ENCODE peak calls at places on chromosomes 6 and 20, in four cellular contexts. S, P, J and D are unnamed samples.

GRCh38 chr6:108837236-108837971 is 10.8 kb upstream of the ARMC2 start:
- DNase-seq in S (no peak), J (no peak), P (no peak), D (no peak)

GRCh38 chr6:106159531-106159940 is 73.4 kb downstream of the PRDM1 start:
- DNase-seq in S (no peak), P (no peak), J (no peak), D (no peak)

GRCh38 chr6:108658174-108658573 is 97.5 kb downstream of the FOXO3 start:
- DNase-seq in J (no peak), P (no peak), S (no peak), D (no peak)

GRCh38 chr6:68730291-68731054 is 95.4 kb downstream of the ADGRB3 start:
- DNase-seq in J (no peak), P (no peak), S (no peak), D (no peak)

GRCh38 chr20:3935295-3935955 is 46.2 kb downstream of the PANK2 start:
- DNase-seq in J (no peak), S (no peak), P (no peak), D (no peak)

GRCh38 chr20:20548527-20549266 is 163.7 kb downstream of the RALGAPA2 start:
- DNase-seq in S (no peak), P (no peak), J (no peak), D (no peak)

GRCh38 chr6:113971786-113972185 is 838 bp upstream of the HDAC2 start:
- DNase-seq in P (peak), S (no peak), J (no peak), D (no peak)

GRCh38 chr20:48262955-48263354 is 477.7 kb upstream of the SULF2 start:
- DNase-seq in P (no peak), S (no peak), J (no peak), D (no peak)

GRCh38 chr6:108660251-108660650 is 99.5 kb downstream of the FOXO3 start:
- DNase-seq in J (no peak), S (no peak), P (no peak), D (no peak)

GRCh38 chr6:149467265-149467664 is 17.5 kb downstream of the ZC3H12D start:
- DNase-seq in J (no peak), P (no peak), S (no peak), D (no peak)

GRCh38 chr6:136212616-136213396 is 37.3 kb downstream of the MTFR2 start:
- DNase-seq in S (no peak), P (no peak), J (no peak), D (no peak)

GRCh38 chr6:13238017-13238416 is 90.3 kb downstream of the TBC1D7 start:
- DNase-seq in P (no peak), J (no peak), S (no peak), D (no peak)

GRCh38 chr6:13238640-13239216 is 89.6 kb downstream of the TBC1D7 start:
- DNase-seq in P (no peak), J (no peak), S (no peak), D (no peak)

GRCh38 chr6:13242178-13242577 is 86.2 kb downstream of the TBC1D7 start:
- DNase-seq in J (no peak), S (no peak), P (no peak), D (no peak)

GRCh38 chr6:13241364-13241763 is 87.0 kb downstream of the TBC1D7 start:
- DNase-seq in J (no peak), P (no peak), S (no peak), D (no peak)

GRCh38 chr6:13239530-13240455 is 88.5 kb downstream of the TBC1D7 start:
- DNase-seq in P (no peak), S (no peak), J (no peak), D (no peak)
- TF ChIP-seq CHD2 in P (no peak), S (no peak), J (no peak), D (no peak)

GRCh38 chr6:122788208-122788607 is 850 bp upstream of the SMPDL3A start:
- DNase-seq in P (no peak), S (no peak), J (no peak), D (no peak)

GRCh38 chr6:122789078-122789861 is at the start of gene SMPDL3A:
- DNase-seq in S (peak), P (peak), J (no peak), D (peak)

GRCh38 chr6:122790740-122791679 is 2.0 kb downstream of the SMPDL3A start:
- DNase-seq in J (no peak), S (no peak), P (peak), D (no peak)

GRCh38 chr6:122788663-122789062 is 395 bp upstream of the SMPDL3A start:
- DNase-seq in P (no peak), J (no peak), S (no peak), D (no peak)

GRCh38 chr6:122789862-122790739 is 1.0 kb downstream of the SMPDL3A start:
- DNase-seq in P (peak), J (no peak), S (peak), D (no peak)
- TF ChIP-seq CHD2 in P (no peak), J (no peak), S (no peak), D (no peak)

GRCh38 chr20:8946036-8946926 is 122.6 kb upstream of the PLCB4 start:
- DNase-seq in S (no peak), J (no peak), P (no peak), D (no peak)

GRCh38 chr20:8953300-8953699 is 115.6 kb upstream of the PLCB4 start:
- DNase-seq in S (no peak), J (no peak), P (no peak), D (no peak)

DNA sequence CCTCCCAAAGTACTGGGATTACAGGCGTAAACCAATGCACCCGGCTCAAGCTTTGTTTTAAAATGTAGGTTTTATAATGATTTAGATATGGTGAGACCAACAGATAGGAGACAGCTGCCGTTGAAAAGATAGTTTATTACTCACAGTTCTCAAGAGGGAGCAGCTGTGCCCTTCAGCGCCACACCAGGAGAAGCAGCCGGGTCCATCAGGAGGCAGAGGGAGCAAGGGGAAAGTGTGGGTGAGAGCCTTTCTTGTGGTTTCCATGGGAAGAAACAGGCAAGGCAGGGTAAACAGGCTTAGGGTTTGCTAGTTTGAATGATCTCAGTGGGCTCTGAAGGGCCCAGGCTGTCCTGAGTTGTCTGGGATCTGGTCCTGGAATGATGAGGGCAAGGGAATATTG is 117.8 kb upstream of the PLCB4 start:
- DNase-seq in S (no peak), P (no peak), J (no peak), D (no peak)
- TF ChIP-seq CHD2 in S (no peak), P (no peak), J (no peak), D (no peak)

GRCh38 chr20:50681359-50682064 is 9.8 kb downstream of the RIPOR3 start:
- DNase-seq in P (no peak), S (no peak), J (no peak), D (no peak)

GRCh38 chr20:50682065-50682464 is 9.3 kb downstream of the RIPOR3 start:
- DNase-seq in J (no peak), P (no peak), S (no peak), D (no peak)

GRCh38 chr20:50678213-50678898 is 13.0 kb downstream of the RIPOR3 start:
- DNase-seq in P (peak), S (no peak), J (no peak), D (no peak)

GRCh38 chr20:50680106-50680960 is 11.0 kb downstream of the RIPOR3 start:
- DNase-seq in P (no peak), J (no peak), S (no peak), D (no peak)

DNA sequence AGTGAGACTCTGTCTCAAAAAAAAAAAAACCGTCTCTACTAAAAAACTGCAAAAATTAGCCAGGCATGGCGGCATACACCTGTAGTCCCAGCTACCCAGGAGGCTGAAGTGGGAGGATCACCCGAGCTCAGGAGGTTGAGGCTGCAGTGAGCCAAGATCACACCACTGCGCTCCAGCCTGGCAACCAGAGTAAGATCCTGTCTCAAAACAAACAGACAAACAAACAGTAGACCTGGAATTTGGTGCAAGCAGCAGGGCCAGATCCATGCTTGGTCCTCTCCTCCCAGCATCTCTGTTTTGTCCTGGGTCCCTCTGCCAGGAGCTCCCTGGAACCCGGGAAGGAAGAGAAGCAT is 11.6 kb downstream of the RIPOR3 start:
- DNase-seq in J (no peak), P (no peak), S (no peak), D (no peak)
- TF ChIP-seq CHD2 in J (no peak), P (no peak), S (no peak), D (no peak)

GRCh38 chr6:73134588-73134987 is 90.7 kb downstream of the KHDC1L start:
- DNase-seq in J (no peak), S (no peak), P (peak), D (peak)
- TF ChIP-seq CHD2 in J (no peak), S (no peak), P (no peak), D (no peak)

GRCh38 chr20:1734269-1734858 is 76.8 kb upstream of the SIRPG start:
- DNase-seq in P (peak), S (no peak), J (no peak), D (no peak)
- TF ChIP-seq CHD2 in P (no peak), S (no peak), J (no peak), D (no peak)

GRCh38 chr6:43705996-43706395 is 18.4 kb upstream of the MRPS18A start:
- DNase-seq in P (no peak), S (no peak), J (no peak), D (no peak)
- TF ChIP-seq CHD2 in P (no peak), S (no peak), J (no peak), D (no peak)

GRCh38 chr6:52725530-52726192 is 37.6 kb downstream of the GSTA2 start:
- DNase-seq in J (no peak), S (peak), P (peak), D (no peak)
- TF ChIP-seq CHD2 in J (no peak), S (no peak), P (no peak), D (no peak)